ENCODE peak calls at places on chromosomes 2 and 18, in eight cellular contexts. One of them, this sample, is unnamed.

GRCh38 chr2:137797630-137798029 is 166.6 kb upstream of the HNMT start:
- DNase-seq in spleen: no peak
- DNase-seq in sigmoid colon: no peak
- DNase-seq in ELF-1: no peak
- DNase-seq in mammary epithelial cell: no peak
- DNase-seq in fibroblast of pulmonary artery: no peak
- DNase-seq in GM13976: no peak
- DNase-seq in WTC11: no peak
- DNase-seq in this sample: no peak

GRCh38 chr2:72126186-72127100 is 21.2 kb downstream of the CYP26B1 start:
- DNase-seq in spleen: no peak
- DNase-seq in sigmoid colon: peak; percentile 53
- DNase-seq in ELF-1: no peak
- DNase-seq in mammary epithelial cell: no peak
- DNase-seq in fibroblast of pulmonary artery: no peak
- DNase-seq in GM13976: no peak
- DNase-seq in WTC11: no peak
- DNase-seq in this sample: no peak

GRCh38 chr2:12299431-12299830 is 417.3 kb upstream of the TRIB2 start:
- DNase-seq in spleen: no peak
- DNase-seq in sigmoid colon: no peak
- DNase-seq in ELF-1: no peak
- DNase-seq in mammary epithelial cell: no peak
- DNase-seq in fibroblast of pulmonary artery: no peak
- DNase-seq in GM13976: no peak
- DNase-seq in WTC11: no peak
- DNase-seq in this sample: no peak

GRCh38 chr2:43076676-43077075 is 149.7 kb downstream of the ZFP36L2 start:
- DNase-seq in spleen: no peak
- DNase-seq in sigmoid colon: no peak
- DNase-seq in ELF-1: no peak
- DNase-seq in mammary epithelial cell: no peak
- DNase-seq in fibroblast of pulmonary artery: no peak
- DNase-seq in GM13976: no peak
- DNase-seq in WTC11: no peak
- DNase-seq in this sample: no peak

GRCh38 chr2:194491409-194492115 is 1165.5 kb upstream of the SLC39A10 start:
- DNase-seq in spleen: no peak
- DNase-seq in sigmoid colon: no peak
- DNase-seq in ELF-1: no peak
- DNase-seq in mammary epithelial cell: no peak
- DNase-seq in fibroblast of pulmonary artery: no peak
- DNase-seq in GM13976: no peak
- DNase-seq in WTC11: no peak
- DNase-seq in this sample: no peak

GRCh38 chr2:56455642-56456041 is 271.9 kb downstream of the CCDC85A start:
- DNase-seq in spleen: no peak
- DNase-seq in sigmoid colon: no peak
- DNase-seq in ELF-1: no peak
- DNase-seq in mammary epithelial cell: no peak
- DNase-seq in fibroblast of pulmonary artery: no peak
- DNase-seq in GM13976: no peak
- DNase-seq in WTC11: no peak
- DNase-seq in this sample: no peak

GRCh38 chr18:13269599-13270011 is 51.0 kb downstream of the LDLRAD4 start:
- DNase-seq in spleen: no peak
- DNase-seq in sigmoid colon: peak; percentile 87
- DNase-seq in ELF-1: no peak
- DNase-seq in mammary epithelial cell: no peak
- DNase-seq in fibroblast of pulmonary artery: no peak
- DNase-seq in GM13976: no peak
- DNase-seq in WTC11: no peak
- DNase-seq in this sample: peak; percentile 35

GRCh38 chr2:109242654-109243331 is 113.8 kb downstream of the SH3RF3 start:
- DNase-seq in spleen: no peak
- DNase-seq in sigmoid colon: peak; percentile 87
- DNase-seq in ELF-1: no peak
- DNase-seq in mammary epithelial cell: peak; percentile 6
- DNase-seq in fibroblast of pulmonary artery: peak; percentile 96
- DNase-seq in GM13976: no peak
- DNase-seq in WTC11: no peak
- DNase-seq in this sample: no peak

GRCh38 chr2:174972924-174973323 is 32.3 kb downstream of the CHN1 start:
- DNase-seq in spleen: no peak
- DNase-seq in sigmoid colon: no peak
- DNase-seq in ELF-1: no peak
- DNase-seq in mammary epithelial cell: peak; percentile 42
- DNase-seq in fibroblast of pulmonary artery: peak; percentile 57
- DNase-seq in GM13976: no peak
- DNase-seq in WTC11: no peak
- DNase-seq in this sample: no peak

GRCh38 chr2:233857511-233858118 is 3.3 kb upstream of the HJURP start:
- DNase-seq in spleen: peak; percentile 86
- DNase-seq in sigmoid colon: no peak
- DNase-seq in ELF-1: peak; percentile 52
- DNase-seq in mammary epithelial cell: peak; percentile 21
- DNase-seq in fibroblast of pulmonary artery: peak; percentile 29
- DNase-seq in GM13976: no peak
- DNase-seq in WTC11: peak; percentile 74
- DNase-seq in this sample: no peak

GRCh38 chr2:121860033-121860810 is 104.8 kb downstream of the TSN start:
- DNase-seq in spleen: no peak
- DNase-seq in sigmoid colon: no peak
- DNase-seq in ELF-1: no peak
- DNase-seq in mammary epithelial cell: peak; percentile 85
- DNase-seq in fibroblast of pulmonary artery: peak; percentile 63
- DNase-seq in GM13976: no peak
- DNase-seq in WTC11: no peak
- DNase-seq in this sample: no peak

GRCh38 chr2:222423632-222424280 is 587 bp upstream of the SGPP2 start:
- DNase-seq in spleen: no peak
- DNase-seq in sigmoid colon: no peak
- DNase-seq in ELF-1: peak; percentile 15
- DNase-seq in mammary epithelial cell: peak; percentile 66
- DNase-seq in fibroblast of pulmonary artery: peak; percentile 22
- DNase-seq in GM13976: peak; percentile 69
- DNase-seq in WTC11: no peak
- DNase-seq in this sample: no peak

GRCh38 chr2:11560806-11561205 is 27.0 kb downstream of the GREB1 start:
- DNase-seq in spleen: peak; percentile 19
- DNase-seq in sigmoid colon: peak; percentile 32
- DNase-seq in ELF-1: no peak
- DNase-seq in mammary epithelial cell: no peak
- DNase-seq in fibroblast of pulmonary artery: no peak
- DNase-seq in GM13976: no peak
- DNase-seq in WTC11: no peak
- DNase-seq in this sample: no peak

GRCh38 chr2:235670974-235671787 is 177.3 kb downstream of the AGAP1 start:
- DNase-seq in spleen: no peak
- DNase-seq in sigmoid colon: peak; percentile 68
- DNase-seq in ELF-1: no peak
- DNase-seq in mammary epithelial cell: no peak
- DNase-seq in fibroblast of pulmonary artery: no peak
- DNase-seq in GM13976: no peak
- DNase-seq in WTC11: peak; percentile 34
- DNase-seq in this sample: no peak

GRCh38 chr2:74373985-74374384 is 6.1 kb downstream of the DCTN1 start:
- DNase-seq in spleen: no peak
- DNase-seq in sigmoid colon: no peak
- DNase-seq in ELF-1: no peak
- DNase-seq in mammary epithelial cell: no peak
- DNase-seq in fibroblast of pulmonary artery: no peak
- DNase-seq in GM13976: no peak
- DNase-seq in WTC11: peak; percentile 20
- DNase-seq in this sample: no peak

GRCh38 chr2:100776445-100776844 is 43.5 kb upstream of the NPAS2 start:
- DNase-seq in spleen: no peak
- DNase-seq in sigmoid colon: no peak
- DNase-seq in ELF-1: no peak
- DNase-seq in mammary epithelial cell: peak; percentile 83
- DNase-seq in fibroblast of pulmonary artery: no peak
- DNase-seq in GM13976: no peak
- DNase-seq in WTC11: no peak
- DNase-seq in this sample: no peak

GRCh38 chr2:58140508-58141072 is 94.0 kb downstream of the VRK2 start:
- DNase-seq in spleen: no peak
- DNase-seq in sigmoid colon: no peak
- DNase-seq in ELF-1: no peak
- DNase-seq in mammary epithelial cell: no peak
- DNase-seq in fibroblast of pulmonary artery: no peak
- DNase-seq in GM13976: no peak
- DNase-seq in WTC11: no peak
- DNase-seq in this sample: no peak

GRCh38 chr2:27613985-27614384 is 14.8 kb downstream of the CCDC121 start:
- DNase-seq in spleen: no peak
- DNase-seq in sigmoid colon: no peak
- DNase-seq in ELF-1: no peak
- DNase-seq in mammary epithelial cell: no peak
- DNase-seq in fibroblast of pulmonary artery: no peak
- DNase-seq in GM13976: no peak
- DNase-seq in WTC11: no peak
- DNase-seq in this sample: no peak

GRCh38 chr2:168915433-168916328 is 14.6 kb downstream of the G6PC2 start:
- DNase-seq in spleen: no peak
- DNase-seq in sigmoid colon: no peak
- DNase-seq in ELF-1: no peak
- DNase-seq in mammary epithelial cell: no peak
- DNase-seq in fibroblast of pulmonary artery: no peak
- DNase-seq in GM13976: no peak
- DNase-seq in WTC11: no peak
- DNase-seq in this sample: no peak